ENCODE peak calls at places on chromosomes 13 and 19, in four cellular contexts. X, Y, P and B are unnamed samples.

GRCh38 chr13:29847501-29847983 is 2.9 kb downstream of the UBL3 start:
- DNase-seq in X (no peak), Y (peak), P (no peak), B (peak)

GRCh38 chr19:58330458-58330857 is 3.7 kb downstream of the ZSCAN22 start:
- DNase-seq in X (peak), Y (peak), P (no peak), B (peak)

GRCh38 chr19:30584121-30584520 is 211.9 kb downstream of the ZNF536 start:
- DNase-seq in X (no peak), Y (no peak), P (no peak), B (no peak)

GRCh38 chr19:17244618-17245534 is 843 bp downstream of the NR2F6 start:
- DNase-seq in X (no peak), Y (no peak), P (no peak), B (no peak)

GRCh38 chr19:18202759-18203407 is 959 bp downstream of the RAB3A start:
- DNase-seq in X (no peak), Y (no peak), P (no peak), B (no peak)

GRCh38 chr19:17889609-17890214 is 18.0 kb downstream of the SLC5A5 start:
- DNase-seq in X (no peak), Y (no peak), P (no peak), B (no peak)

GRCh38 chr13:25633108-25633507 is 261.3 kb downstream of the ATP8A2 start:
- DNase-seq in X (no peak), Y (no peak), P (no peak), B (no peak)

GRCh38 chr13:112443191-112444000 is 67.2 kb downstream of the SPACA7 start:
- DNase-seq in X (no peak), Y (no peak), P (no peak), B (no peak)

GRCh38 chr19:2574478-2574931 is 98.6 kb downstream of the GADD45B start:
- DNase-seq in X (no peak), Y (no peak), P (no peak), B (no peak)